ENCODE peak calls at places on chromosomes 11 and 22, in eight cellular contexts. One of them, this sample, is unnamed. For H3K4me1, the result is how much of the 10 kb centered on the place peaks cover.

GRCh38 chr11:61297341-61297740 is 2.2 kb upstream of the VWCE start:
- DNase-seq in A549: no peak
- DNase-seq in ovary: no peak
- DNase-seq in K562: no peak
- DNase-seq in IMR-90: peak
- DNase-seq in upper lobe of left lung: no peak
- DNase-seq in spleen: peak
- DNase-seq in HCT116: no peak
- DNase-seq in this sample: no peak

GRCh38 chr11:103805688-103806009 is 230.8 kb upstream of the DDI1 start:
- DNase-seq in A549: peak
- DNase-seq in ovary: no peak
- DNase-seq in K562: no peak
- DNase-seq in IMR-90: no peak
- DNase-seq in upper lobe of left lung: no peak
- DNase-seq in spleen: no peak
- DNase-seq in HCT116: no peak
- DNase-seq in this sample: no peak

GRCh38 chr11:68927280-68928107 is 23.8 kb downstream of the IGHMBP2 start:
- DNase-seq in A549: no peak
- DNase-seq in ovary: peak
- DNase-seq in K562: no peak
- DNase-seq in IMR-90: peak
- DNase-seq in upper lobe of left lung: no peak
- DNase-seq in spleen: peak
- DNase-seq in HCT116: no peak
- DNase-seq in this sample: no peak

GRCh38 chr11:88312665-88313064 is 24.9 kb downstream of the CTSC start:
- DNase-seq in A549: no peak
- DNase-seq in ovary: no peak
- DNase-seq in K562: no peak
- DNase-seq in IMR-90: no peak
- DNase-seq in upper lobe of left lung: no peak
- DNase-seq in spleen: no peak
- DNase-seq in HCT116: no peak
- DNase-seq in this sample: no peak

GRCh38 chr11:130769782-130770565 is 146.3 kb downstream of the SNX19 start:
- DNase-seq in A549: no peak
- DNase-seq in ovary: no peak
- DNase-seq in K562: no peak
- DNase-seq in IMR-90: peak
- DNase-seq in upper lobe of left lung: no peak
- DNase-seq in spleen: no peak
- DNase-seq in HCT116: no peak
- DNase-seq in this sample: no peak

GRCh38 chr11:31441296-31441695 is 68.1 kb downstream of the IMMP1L start:
- DNase-seq in A549: no peak
- DNase-seq in ovary: no peak
- DNase-seq in K562: no peak
- DNase-seq in IMR-90: no peak
- DNase-seq in upper lobe of left lung: no peak
- DNase-seq in spleen: no peak
- DNase-seq in HCT116: no peak
- DNase-seq in this sample: no peak

GRCh38 chr11:71500601-71501021 is 26.5 kb upstream of the KRTAP5-7 start:
- DNase-seq in A549: no peak
- DNase-seq in ovary: no peak
- DNase-seq in K562: no peak
- DNase-seq in IMR-90: no peak
- DNase-seq in upper lobe of left lung: no peak
- DNase-seq in spleen: peak
- DNase-seq in HCT116: peak
- DNase-seq in this sample: no peak

GRCh38 chr11:76714493-76714892 is 43.9 kb upstream of the LRRC32 start:
- DNase-seq in A549: no peak
- DNase-seq in ovary: no peak
- DNase-seq in K562: no peak
- DNase-seq in IMR-90: no peak
- DNase-seq in upper lobe of left lung: no peak
- DNase-seq in spleen: no peak
- DNase-seq in HCT116: no peak
- DNase-seq in this sample: no peak

GRCh38 chr22:35322126-35322525 is 22.4 kb downstream of the TOM1 start:
- DNase-seq in A549: no peak
- DNase-seq in ovary: no peak
- DNase-seq in K562: no peak
- DNase-seq in IMR-90: no peak
- DNase-seq in upper lobe of left lung: peak
- DNase-seq in spleen: no peak
- DNase-seq in HCT116: no peak
- DNase-seq in this sample: no peak

GRCh38 chr11:12120031-12121008 is 9.9 kb downstream of the MICAL2 start:
- DNase-seq in A549: no peak
- DNase-seq in ovary: no peak
- DNase-seq in K562: peak
- DNase-seq in IMR-90: peak
- DNase-seq in upper lobe of left lung: no peak
- DNase-seq in spleen: no peak
- DNase-seq in HCT116: no peak
- DNase-seq in this sample: no peak

GRCh38 chr11:93908689-93909088 is 58.3 kb upstream of the VSTM5 start:
- DNase-seq in A549: peak
- DNase-seq in ovary: no peak
- DNase-seq in K562: no peak
- DNase-seq in IMR-90: peak
- DNase-seq in upper lobe of left lung: no peak
- DNase-seq in spleen: no peak
- DNase-seq in HCT116: no peak
- DNase-seq in this sample: no peak

GRCh38 chr11:68658661-68659060 is 25.7 kb upstream of the GAL start:
- DNase-seq in A549: no peak
- DNase-seq in ovary: no peak
- DNase-seq in K562: no peak
- DNase-seq in IMR-90: peak
- DNase-seq in upper lobe of left lung: no peak
- DNase-seq in spleen: no peak
- DNase-seq in HCT116: no peak
- DNase-seq in this sample: peak

GRCh38 chr22:19196841-19197612 is 18.5 kb upstream of the SLC25A1 start:
- DNase-seq in A549: no peak
- DNase-seq in ovary: no peak
- DNase-seq in K562: no peak
- DNase-seq in IMR-90: no peak
- DNase-seq in upper lobe of left lung: no peak
- DNase-seq in spleen: no peak
- DNase-seq in HCT116: no peak
- DNase-seq in this sample: no peak

GRCh38 chr11:94504689-94505293 is 7.5 kb upstream of the C11orf97 start:
- DNase-seq in A549: peak
- DNase-seq in ovary: no peak
- DNase-seq in K562: peak
- DNase-seq in IMR-90: peak
- DNase-seq in upper lobe of left lung: no peak
- DNase-seq in spleen: no peak
- DNase-seq in HCT116: peak
- DNase-seq in this sample: no peak

GRCh38 chr11:60855726-60856633 is at the start of gene PTGDR2:
- DNase-seq in A549: no peak
- DNase-seq in ovary: no peak
- DNase-seq in K562: peak
- DNase-seq in IMR-90: no peak
- DNase-seq in upper lobe of left lung: no peak
- DNase-seq in spleen: peak
- DNase-seq in HCT116: no peak
- DNase-seq in this sample: no peak

GRCh38 chr11:128390246-128390645 is 197.1 kb downstream of the ETS1 start:
- DNase-seq in A549: no peak
- DNase-seq in ovary: no peak
- DNase-seq in K562: no peak
- DNase-seq in IMR-90: no peak
- DNase-seq in upper lobe of left lung: no peak
- DNase-seq in spleen: no peak
- DNase-seq in HCT116: no peak
- DNase-seq in this sample: no peak

GRCh38 chr22:32926600-32926999 is 125.1 kb downstream of the TIMP3 start:
- DNase-seq in A549: peak
- DNase-seq in ovary: no peak
- DNase-seq in K562: peak
- DNase-seq in IMR-90: peak
- DNase-seq in upper lobe of left lung: no peak
- DNase-seq in spleen: no peak
- DNase-seq in HCT116: peak
- DNase-seq in this sample: no peak

DNA sequence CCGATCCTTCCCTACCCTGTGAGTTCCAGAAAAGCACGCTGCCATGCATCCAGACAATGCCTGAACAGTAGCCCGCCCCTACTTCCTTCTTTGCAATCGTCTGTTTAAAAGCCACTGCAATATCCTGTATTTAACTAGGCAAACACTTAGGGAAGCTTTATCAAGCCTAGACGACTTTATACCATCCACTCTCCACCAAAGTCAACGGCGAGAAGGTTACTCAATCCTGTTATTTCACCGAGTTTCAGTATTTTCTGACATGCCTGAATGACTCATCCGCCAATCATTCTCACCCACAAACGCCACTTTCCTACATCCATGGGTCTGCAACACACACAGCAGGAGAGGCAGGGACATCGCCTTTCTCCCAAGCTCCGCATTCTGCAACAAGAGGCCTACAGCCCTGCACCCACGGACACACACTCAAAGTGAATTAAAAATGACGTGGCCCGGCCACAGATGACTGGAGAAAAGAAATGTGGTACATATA is 9.3 kb downstream of the CELSR1 start:
- DNase-seq in A549: peak
- DNase-seq in ovary: no peak
- DNase-seq in K562: no peak
- DNase-seq in IMR-90: peak
- DNase-seq in upper lobe of left lung: no peak
- DNase-seq in spleen: no peak
- DNase-seq in HCT116: peak
- DNase-seq in this sample: no peak
- TF ChIP-seq CTCF in A549: no peak
- TF ChIP-seq CTCF in ovary: no peak
- TF ChIP-seq CTCF in K562: no peak
- TF ChIP-seq CTCF in IMR-90: no peak
- TF ChIP-seq CTCF in upper lobe of left lung: no peak
- TF ChIP-seq CTCF in spleen: no peak
- TF ChIP-seq CTCF in HCT116: no peak
- TF ChIP-seq CTCF in this sample: no peak

GRCh38 chr11:74367881-74368280 is 30.4 kb downstream of the PGM2L1 start:
- DNase-seq in A549: no peak
- DNase-seq in ovary: no peak
- DNase-seq in K562: no peak
- DNase-seq in IMR-90: no peak
- DNase-seq in upper lobe of left lung: no peak
- DNase-seq in spleen: no peak
- DNase-seq in HCT116: no peak
- DNase-seq in this sample: no peak

GRCh38 chr11:74370122-74370521 is 28.1 kb downstream of the PGM2L1 start:
- DNase-seq in A549: no peak
- DNase-seq in ovary: no peak
- DNase-seq in K562: no peak
- DNase-seq in IMR-90: no peak
- DNase-seq in upper lobe of left lung: no peak
- DNase-seq in spleen: no peak
- DNase-seq in HCT116: no peak
- DNase-seq in this sample: no peak

GRCh38 chr11:74371269-74372039 is 26.8 kb downstream of the PGM2L1 start:
- DNase-seq in A549: peak
- DNase-seq in ovary: no peak
- DNase-seq in K562: no peak
- DNase-seq in IMR-90: peak
- DNase-seq in upper lobe of left lung: no peak
- DNase-seq in spleen: no peak
- DNase-seq in HCT116: no peak
- DNase-seq in this sample: no peak

GRCh38 chr11:74377689-74378088 is 20.5 kb downstream of the PGM2L1 start:
- DNase-seq in A549: no peak
- DNase-seq in ovary: no peak
- DNase-seq in K562: no peak
- DNase-seq in IMR-90: no peak
- DNase-seq in upper lobe of left lung: no peak
- DNase-seq in spleen: no peak
- DNase-seq in HCT116: no peak
- DNase-seq in this sample: no peak

GRCh38 chr11:74373382-74373781 is 24.9 kb downstream of the PGM2L1 start:
- DNase-seq in A549: no peak
- DNase-seq in ovary: no peak
- DNase-seq in K562: no peak
- DNase-seq in IMR-90: peak
- DNase-seq in upper lobe of left lung: no peak
- DNase-seq in spleen: no peak
- DNase-seq in HCT116: no peak
- DNase-seq in this sample: no peak
- TF ChIP-seq POLR2A in A549: no peak
- TF ChIP-seq POLR2A in ovary: no peak
- TF ChIP-seq POLR2A in K562: no peak
- TF ChIP-seq POLR2A in IMR-90: no peak
- TF ChIP-seq POLR2A in upper lobe of left lung: no peak
- TF ChIP-seq POLR2A in spleen: no peak
- TF ChIP-seq POLR2A in HCT116: no peak
- TF ChIP-seq POLR2A in this sample: no peak

DNA sequence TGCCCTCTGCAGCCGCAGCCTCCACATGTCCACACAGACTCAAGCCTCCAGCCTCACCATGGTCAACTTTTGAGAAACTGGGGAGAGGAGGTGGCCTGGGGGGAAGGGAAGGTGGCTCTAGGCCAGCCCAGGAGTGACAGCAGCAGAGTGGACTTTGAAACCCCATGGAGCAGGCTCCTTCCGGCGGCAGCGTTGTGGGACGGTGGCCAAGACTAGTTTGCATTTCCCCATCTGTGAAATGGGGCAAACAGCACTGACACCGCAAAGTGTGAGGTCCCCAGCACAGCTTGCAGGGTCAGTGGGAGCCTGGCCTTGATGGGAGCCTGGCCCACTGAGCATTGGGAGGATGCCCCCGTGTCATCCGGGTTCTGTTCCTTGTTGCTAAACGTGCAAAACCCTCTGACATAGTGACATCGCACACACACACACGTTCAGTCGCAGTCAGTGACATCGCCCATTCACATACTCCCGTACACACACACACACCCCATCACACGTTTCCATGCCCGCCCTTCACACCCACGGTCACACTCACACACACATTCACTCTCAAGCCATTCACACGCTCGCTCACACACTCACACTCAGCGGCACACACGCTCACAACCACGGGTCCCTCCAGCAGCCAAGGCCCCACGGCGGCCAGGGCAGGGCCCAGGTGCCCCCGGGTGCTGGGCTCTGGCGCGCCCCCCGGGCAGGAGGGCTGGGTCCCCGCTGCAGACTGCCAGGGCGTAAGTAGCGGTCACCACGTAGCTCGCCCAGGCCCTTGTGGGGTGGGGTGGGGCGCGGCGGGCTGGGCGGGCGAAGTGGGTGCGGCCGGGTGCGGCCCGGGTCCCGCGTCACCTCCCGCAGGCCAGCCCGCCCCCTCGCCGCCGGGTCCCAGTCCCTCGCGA is 578 bp downstream of the CYB5R3 start:
- DNase-seq in A549: peak
- DNase-seq in ovary: peak
- DNase-seq in K562: no peak
- DNase-seq in IMR-90: no peak
- DNase-seq in upper lobe of left lung: peak
- DNase-seq in spleen: peak
- DNase-seq in HCT116: no peak
- DNase-seq in this sample: no peak
- H3K4me1 ChIP-seq in A549: under half
- H3K4me1 ChIP-seq in ovary: under half
- H3K4me1 ChIP-seq in K562: under half
- H3K4me1 ChIP-seq in IMR-90: under half
- H3K4me1 ChIP-seq in upper lobe of left lung: half or more
- H3K4me1 ChIP-seq in spleen: under half
- H3K4me1 ChIP-seq in HCT116: under half
- H3K4me1 ChIP-seq in this sample: under half

GRCh38 chr22:21104126-21104691 is 58.5 kb downstream of the LRRC74B start:
- DNase-seq in A549: no peak
- DNase-seq in ovary: no peak
- DNase-seq in K562: no peak
- DNase-seq in IMR-90: no peak
- DNase-seq in upper lobe of left lung: no peak
- DNase-seq in spleen: no peak
- DNase-seq in HCT116: no peak
- DNase-seq in this sample: no peak
- TF ChIP-seq CTCF in A549: no peak
- TF ChIP-seq CTCF in ovary: no peak
- TF ChIP-seq CTCF in K562: peak
- TF ChIP-seq CTCF in IMR-90: no peak
- TF ChIP-seq CTCF in upper lobe of left lung: no peak
- TF ChIP-seq CTCF in spleen: no peak
- TF ChIP-seq CTCF in HCT116: peak
- TF ChIP-seq CTCF in this sample: no peak